ENCODE peak calls at places on chromosomes 3 and 15, in four cellular contexts. One of them, this sample, is unnamed.

GRCh38 chr3:125055165-125055912 is 458 bp downstream of the HEG1 start:
- DNase-seq in K562: peak; percentile 33
- DNase-seq in HepG2: no peak
- DNase-seq in GM12878: no peak
- DNase-seq in this sample: peak; percentile 46

GRCh38 chr15:34009656-34010055 is 29.3 kb downstream of the AVEN start:
- DNase-seq in K562: no peak
- DNase-seq in GM12878: no peak
- DNase-seq in HepG2: no peak
- DNase-seq in this sample: no peak

GRCh38 chr3:120393252-120393651 is 44.1 kb upstream of the LRRC58 start:
- DNase-seq in GM12878: no peak
- DNase-seq in HepG2: no peak
- DNase-seq in K562: no peak
- DNase-seq in this sample: no peak

GRCh38 chr3:102178817-102179216 is 256.0 kb upstream of the ZPLD1 start:
- DNase-seq in HepG2: no peak
- DNase-seq in GM12878: no peak
- DNase-seq in K562: no peak
- DNase-seq in this sample: no peak

GRCh38 chr15:88654430-88655102 is 15.8 kb downstream of the ISG20 start:
- DNase-seq in HepG2: no peak
- DNase-seq in K562: no peak
- DNase-seq in GM12878: no peak
- DNase-seq in this sample: no peak

GRCh38 chr3:111531446-111531845 is 10.6 kb upstream of the CD96 start:
- DNase-seq in K562: no peak
- DNase-seq in HepG2: no peak
- DNase-seq in GM12878: no peak
- DNase-seq in this sample: no peak

GRCh38 chr15:34119291-34119690 is 17.4 kb downstream of the PGBD4 start:
- DNase-seq in K562: no peak
- DNase-seq in GM12878: no peak
- DNase-seq in HepG2: no peak
- DNase-seq in this sample: no peak

GRCh38 chr3:42270561-42270960 is 4.6 kb upstream of the CCK start:
- DNase-seq in GM12878: no peak
- DNase-seq in HepG2: no peak
- DNase-seq in K562: no peak
- DNase-seq in this sample: no peak

GRCh38 chr15:60655252-60655651 is 176.3 kb upstream of the ICE2 start:
- DNase-seq in GM12878: no peak
- DNase-seq in HepG2: no peak
- DNase-seq in K562: no peak
- DNase-seq in this sample: no peak

GRCh38 chr3:112811150-112811884 is 35.3 kb downstream of the CD200R1L start:
- DNase-seq in GM12878: no peak
- DNase-seq in K562: no peak
- DNase-seq in HepG2: no peak
- DNase-seq in this sample: no peak

GRCh38 chr3:58899953-58900298 is 149.9 kb downstream of the CFAP20DC start:
- DNase-seq in K562: peak; percentile 4
- DNase-seq in HepG2: no peak
- DNase-seq in GM12878: peak; percentile 11
- DNase-seq in this sample: no peak

GRCh38 chr3:71801986-71802385 is 17.0 kb upstream of the PROK2 start:
- DNase-seq in GM12878: no peak
- DNase-seq in HepG2: no peak
- DNase-seq in K562: no peak
- DNase-seq in this sample: no peak

GRCh38 chr3:123546133-123546755 is 38.6 kb downstream of the HACD2 start:
- DNase-seq in GM12878: no peak
- DNase-seq in HepG2: no peak
- DNase-seq in K562: no peak
- DNase-seq in this sample: no peak

GRCh38 chr15:72340366-72340765 is 20.4 kb upstream of the CELF6 start:
- DNase-seq in K562: no peak
- DNase-seq in GM12878: no peak
- DNase-seq in HepG2: no peak
- DNase-seq in this sample: no peak

GRCh38 chr3:59607628-59608027 is 557.8 kb upstream of the CFAP20DC start:
- DNase-seq in GM12878: no peak
- DNase-seq in K562: no peak
- DNase-seq in HepG2: peak; percentile 34
- DNase-seq in this sample: no peak

GRCh38 chr3:177959188-177959587 is 577.0 kb upstream of the KCNMB2 start:
- DNase-seq in HepG2: no peak
- DNase-seq in K562: no peak
- DNase-seq in GM12878: no peak
- DNase-seq in this sample: no peak

GRCh38 chr3:148006508-148006907 is 597.3 kb downstream of the ZIC1 start:
- DNase-seq in HepG2: no peak
- DNase-seq in GM12878: no peak
- DNase-seq in K562: no peak
- DNase-seq in this sample: no peak

GRCh38 chr3:58952128-58952917 is 97.5 kb downstream of the CFAP20DC start:
- DNase-seq in HepG2: no peak
- DNase-seq in K562: no peak
- DNase-seq in GM12878: peak; percentile 17
- DNase-seq in this sample: no peak

GRCh38 chr15:96181217-96181616 is 149.3 kb upstream of the NR2F2 start:
- DNase-seq in K562: no peak
- DNase-seq in GM12878: no peak
- DNase-seq in HepG2: no peak
- DNase-seq in this sample: no peak

GRCh38 chr15:33543957-33544356 is 233.2 kb downstream of the RYR3 start:
- DNase-seq in HepG2: no peak
- DNase-seq in K562: no peak
- DNase-seq in GM12878: no peak
- DNase-seq in this sample: no peak

GRCh38 chr3:88334187-88334868 is 184.6 kb downstream of the C3orf38 start:
- DNase-seq in HepG2: no peak
- DNase-seq in GM12878: no peak
- DNase-seq in K562: no peak
- DNase-seq in this sample: no peak

GRCh38 chr3:171011109-171011508 is 15.4 kb downstream of the SLC2A2 start:
- DNase-seq in GM12878: no peak
- DNase-seq in K562: no peak
- DNase-seq in HepG2: no peak
- DNase-seq in this sample: no peak

GRCh38 chr3:31532587-31533168 is at the start of gene STT3B:
- DNase-seq in GM12878: peak; percentile 49
- DNase-seq in HepG2: peak; percentile 62
- DNase-seq in K562: peak; percentile 80
- DNase-seq in this sample: peak; percentile 46

GRCh38 chr3:131972550-131972949 is 62.3 kb downstream of the CPNE4 start:
- DNase-seq in GM12878: no peak
- DNase-seq in HepG2: no peak
- DNase-seq in K562: no peak
- DNase-seq in this sample: no peak

GRCh38 chr3:89628856-89629255 is 521.4 kb downstream of the EPHA3 start:
- DNase-seq in K562: no peak
- DNase-seq in GM12878: no peak
- DNase-seq in HepG2: no peak
- DNase-seq in this sample: no peak

DNA sequence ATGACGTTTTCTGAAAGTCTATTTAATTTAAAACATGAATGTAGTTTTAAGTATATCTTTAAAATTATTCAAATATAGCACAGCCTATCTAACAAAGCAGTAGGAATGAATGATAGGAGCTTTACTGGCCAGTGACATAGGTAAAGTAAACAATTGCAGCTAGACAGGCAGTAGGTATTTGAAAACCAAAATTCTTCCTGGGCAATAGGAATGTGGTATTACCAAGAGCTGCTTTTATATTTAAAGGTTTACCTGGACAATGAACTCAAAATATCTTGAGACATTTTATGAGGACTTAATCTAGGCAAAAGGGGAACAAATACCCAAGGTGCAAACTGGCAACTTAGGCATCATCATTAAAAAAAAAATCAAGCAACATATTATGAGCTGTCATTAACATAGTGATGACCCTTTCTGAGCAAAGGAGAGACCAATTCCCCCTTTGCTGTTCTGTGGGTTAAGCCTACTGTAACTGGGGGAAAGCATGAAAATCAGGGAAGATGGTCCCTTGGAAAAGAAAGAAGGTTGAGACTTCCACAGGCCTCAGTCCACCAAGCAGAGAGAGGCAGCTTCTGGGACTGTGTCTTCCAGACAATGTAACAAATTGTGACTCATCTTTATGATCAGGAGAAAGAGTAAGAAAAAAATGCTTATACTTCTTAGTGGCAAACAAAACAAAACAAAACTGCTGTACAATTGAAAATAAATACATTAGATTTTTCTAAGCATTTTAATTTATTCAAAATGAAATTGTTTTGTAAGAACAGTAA is 12.9 kb downstream of the ISL2 start:
- DNase-seq in GM12878: no peak
- DNase-seq in K562: no peak
- DNase-seq in HepG2: no peak
- DNase-seq in this sample: no peak
- TF ChIP-seq SP1 in GM12878: no peak
- TF ChIP-seq SP1 in K562: no peak
- TF ChIP-seq SP1 in HepG2: no peak
- TF ChIP-seq SP1 in this sample: no peak

GRCh38 chr3:126541628-126542339 is 16.9 kb downstream of the C3orf22 start:
- DNase-seq in HepG2: no peak
- DNase-seq in K562: no peak
- DNase-seq in GM12878: no peak
- DNase-seq in this sample: no peak

GRCh38 chr3:126539558-126540250 is 15.7 kb downstream of the CHST13 start:
- DNase-seq in HepG2: no peak
- DNase-seq in K562: no peak
- DNase-seq in GM12878: no peak
- DNase-seq in this sample: no peak

GRCh38 chr3:126540946-126541627 is 17.1 kb downstream of the CHST13 start:
- DNase-seq in HepG2: no peak
- DNase-seq in GM12878: no peak
- DNase-seq in K562: peak; percentile 24
- DNase-seq in this sample: no peak

GRCh38 chr3:126538966-126539365 is 15.0 kb downstream of the CHST13 start:
- DNase-seq in K562: no peak
- DNase-seq in HepG2: no peak
- DNase-seq in GM12878: no peak
- DNase-seq in this sample: no peak

DNA sequence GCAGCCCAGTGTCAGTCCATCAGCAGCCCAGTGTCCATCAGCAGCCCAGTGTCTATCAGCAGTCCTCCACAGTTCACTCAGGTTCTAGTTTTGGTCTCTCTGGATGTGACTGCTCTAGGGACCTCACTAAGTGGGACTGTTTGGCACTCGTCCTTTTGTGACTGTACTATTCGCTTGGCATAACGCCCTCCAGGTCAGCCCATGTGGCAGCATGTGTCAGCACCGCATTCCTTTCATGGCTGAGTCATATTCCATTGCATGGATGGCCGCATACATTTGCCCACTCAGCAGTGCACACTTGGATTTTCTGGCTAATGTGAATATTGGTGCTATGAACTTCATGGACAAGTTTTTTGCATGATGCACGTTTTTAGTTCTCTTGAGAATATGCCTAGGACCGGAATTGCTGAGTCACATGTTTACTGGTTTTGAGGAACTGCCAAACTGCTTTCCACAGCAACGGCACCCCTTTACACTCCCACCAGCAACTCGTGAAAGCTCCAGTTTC is 16.4 kb downstream of the CHST13 start:
- DNase-seq in GM12878: no peak
- DNase-seq in K562: no peak
- DNase-seq in HepG2: no peak
- DNase-seq in this sample: no peak
- TF ChIP-seq FOXM1 in GM12878: no peak
- TF ChIP-seq FOXM1 in K562: no peak
- TF ChIP-seq FOXM1 in HepG2: no peak
- TF ChIP-seq FOXM1 in this sample: no peak

DNA sequence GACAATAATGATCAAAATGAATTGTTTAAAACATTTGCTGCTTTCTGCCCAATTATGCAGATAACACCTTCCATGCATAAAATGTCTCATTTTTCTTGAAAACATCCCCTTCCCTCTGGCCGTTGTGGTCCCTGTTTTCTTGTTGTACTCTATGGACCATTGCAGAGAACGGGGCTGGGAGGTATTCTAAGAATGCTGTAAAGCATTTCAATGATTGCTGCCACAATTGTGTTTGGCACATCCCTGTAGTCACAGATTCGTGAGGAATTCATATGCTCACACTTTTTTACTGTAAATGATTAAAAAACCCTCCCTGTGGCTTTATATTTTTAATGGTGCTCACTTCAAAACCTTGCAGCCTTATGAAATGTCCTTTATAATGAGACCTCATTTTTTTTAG is 207.2 kb upstream of the GBE1 start:
- DNase-seq in K562: no peak
- DNase-seq in HepG2: no peak
- DNase-seq in GM12878: no peak
- DNase-seq in this sample: no peak
- TF ChIP-seq BHLHE40 in K562: no peak
- TF ChIP-seq BHLHE40 in HepG2: no peak
- TF ChIP-seq BHLHE40 in GM12878: no peak
- TF ChIP-seq BHLHE40 in this sample: no peak

GRCh38 chr15:41523097-41523496 is 9.5 kb upstream of the LTK start:
- DNase-seq in GM12878: no peak
- DNase-seq in HepG2: no peak
- DNase-seq in K562: no peak
- DNase-seq in this sample: no peak
- TF ChIP-seq SP1 in GM12878: no peak
- TF ChIP-seq SP1 in HepG2: no peak
- TF ChIP-seq SP1 in K562: no peak
- TF ChIP-seq SP1 in this sample: no peak

GRCh38 chr15:39747326-39747725 is 35.3 kb downstream of the FSIP1 start:
- DNase-seq in K562: no peak
- DNase-seq in HepG2: no peak
- DNase-seq in GM12878: no peak
- DNase-seq in this sample: no peak
- TF ChIP-seq FOXM1 in K562: no peak
- TF ChIP-seq FOXM1 in HepG2: no peak
- TF ChIP-seq FOXM1 in GM12878: no peak
- TF ChIP-seq FOXM1 in this sample: no peak

GRCh38 chr15:70539912-70540520 is 223.3 kb downstream of the UACA start:
- DNase-seq in HepG2: no peak
- DNase-seq in GM12878: no peak
- DNase-seq in K562: no peak
- DNase-seq in this sample: no peak
- TF ChIP-seq BHLHE40 in HepG2: no peak
- TF ChIP-seq BHLHE40 in GM12878: no peak
- TF ChIP-seq BHLHE40 in K562: no peak
- TF ChIP-seq BHLHE40 in this sample: no peak

This sample was measured in HEK293T.